ENCODE peak calls at places on chromosomes 2 and 18, in seven cellular contexts. V, O, L, U, F, H and E are unnamed samples.

GRCh38 chr2:133523406-133523805 is 44.9 kb downstream of the NCKAP5 start:
- DNase-seq in F (peak), U (no peak), V (no peak), L (no peak), O (no peak), H (no peak), E (no peak)

GRCh38 chr18:79200546-79201268 is 131.5 kb downstream of the ATP9B start:
- DNase-seq in F (peak), V (peak), O (no peak), U (peak), H (no peak), L (peak), E (no peak)

GRCh38 chr2:164967781-164968228 is 12.5 kb upstream of the SLC38A11 start:
- DNase-seq in L (peak), O (peak), H (peak), U (peak), F (peak), V (peak), E (peak)

GRCh38 chr2:43020990-43021677 is 205.3 kb downstream of the ZFP36L2 start:
- DNase-seq in U (no peak), O (no peak), L (no peak), H (no peak), V (no peak), F (no peak), E (no peak)

GRCh38 chr18:7155092-7155491 is 37.5 kb upstream of the LAMA1 start:
- DNase-seq in V (no peak), O (no peak), L (no peak), H (no peak), U (no peak), F (no peak), E (no peak)

GRCh38 chr2:1736045-1736444 is 8.3 kb downstream of the PXDN start:
- DNase-seq in O (no peak), H (no peak), F (peak), L (peak), U (no peak), V (peak), E (no peak)

GRCh38 chr2:154455871-154456270 is 242.6 kb upstream of the KCNJ3 start:
- DNase-seq in V (peak), H (no peak), F (peak), U (peak), O (no peak), L (peak), E (no peak)

GRCh38 chr2:241110089-241110606 is 8.1 kb upstream of the MTERF4 start:
- DNase-seq in O (no peak), U (no peak), L (no peak), F (no peak), V (no peak), H (no peak), E (no peak)

GRCh38 chr2:65388626-65389390 is 43.6 kb downstream of the SPRED2 start:
- DNase-seq in V (no peak), F (no peak), H (no peak), U (no peak), O (no peak), L (no peak), E (no peak)

GRCh38 chr18:5508821-5509220 is 35.0 kb downstream of the EPB41L3 start:
- DNase-seq in L (no peak), U (no peak), V (no peak), F (no peak), H (no peak), O (no peak), E (no peak)

GRCh38 chr2:98127229-98127989 is 40.4 kb downstream of the VWA3B start:
- DNase-seq in V (no peak), H (no peak), O (no peak), F (no peak), L (no peak), U (no peak), E (no peak)

GRCh38 chr2:184597996-184598312 is 375 bp upstream of the ZNF804A start:
- DNase-seq in F (peak), V (peak), U (no peak), L (no peak), H (no peak), O (no peak), E (no peak)

GRCh38 chr2:61436092-61436491 is 34.8 kb downstream of the USP34 start:
- DNase-seq in U (no peak), V (peak), O (no peak), L (peak), F (peak), H (no peak), E (no peak)

GRCh38 chr18:79317718-79318117 is 78.0 kb upstream of the NFATC1 start:
- DNase-seq in U (no peak), L (peak), O (no peak), V (peak), F (peak), H (no peak), E (no peak)

GRCh38 chr2:73290049-73290839 is 3.1 kb downstream of the EGR4 start:
- DNase-seq in V (peak), L (peak), F (peak), H (no peak), U (peak), O (no peak), E (no peak)

GRCh38 chr2:164439885-164440284 is 181.4 kb downstream of the GRB14 start:
- DNase-seq in F (no peak), V (no peak), O (no peak), U (no peak), H (no peak), L (no peak), E (no peak)

GRCh38 chr2:7480431-7480830 is 563.2 kb downstream of the RNF144A start:
- DNase-seq in U (no peak), F (no peak), H (no peak), V (no peak), O (no peak), L (no peak), E (no peak)

GRCh38 chr2:36650031-36650430 is 46.5 kb upstream of the VIT start:
- DNase-seq in O (peak), F (peak), V (peak), H (no peak), L (peak), U (peak), E (no peak)

GRCh38 chr2:40455661-40456060 is 3.8 kb upstream of the SLC8A1 start:
- DNase-seq in H (no peak), L (no peak), O (no peak), F (no peak), V (no peak), U (no peak), E (no peak)

GRCh38 chr2:86225581-86225980 is 26.3 kb downstream of the MRPL35 start:
- DNase-seq in O (no peak), L (peak), U (no peak), F (no peak), V (peak), H (no peak), E (no peak)

GRCh38 chr2:128714285-128714684 is 395.6 kb upstream of the HS6ST1 start:
- DNase-seq in O (no peak), V (no peak), F (no peak), L (no peak), H (no peak), U (no peak), E (no peak)

GRCh38 chr2:224904390-224904789 is 137.9 kb downstream of the DOCK10 start:
- DNase-seq in L (peak), V (peak), U (peak), O (no peak), F (peak), H (no peak), E (no peak)

GRCh38 chr2:42180300-42180699 is 11.1 kb downstream of the EML4 start:
- DNase-seq in F (no peak), U (no peak), H (no peak), L (no peak), V (no peak), O (no peak), E (no peak)

GRCh38 chr2:100691846-100692245 is 128.1 kb upstream of the NPAS2 start:
- DNase-seq in H (no peak), F (no peak), V (no peak), O (no peak), L (no peak), U (no peak), E (no peak)

GRCh38 chr2:172084484-172084733 is 898 bp upstream of the DLX1 start:
- DNase-seq in V (no peak), L (no peak), F (no peak), U (no peak), O (no peak), H (no peak), E (no peak)

GRCh38 chr18:48887294-48887904 is 63.4 kb downstream of the SMAD7 start:
- DNase-seq in U (no peak), F (no peak), O (no peak), L (no peak), H (no peak), V (no peak), E (no peak)

GRCh38 chr2:16041466-16041810 is 101.1 kb downstream of the MYCN start:
- DNase-seq in U (no peak), L (no peak), V (no peak), O (no peak), H (no peak), F (no peak), E (no peak)

GRCh38 chr18:62678847-62679535 is 36.4 kb upstream of the PHLPP1 start:
- DNase-seq in V (no peak), O (no peak), H (no peak), U (no peak), F (no peak), L (no peak), E (no peak)

GRCh38 chr2:10329880-10330699 is 27.4 kb downstream of the HPCAL1 start:
- DNase-seq in F (peak), V (peak), H (no peak), L (peak), O (peak), U (peak), E (peak)

GRCh38 chr2:55364189-55365055 is 55.2 kb downstream of the CCDC88A start:
- DNase-seq in O (peak), V (peak), L (peak), H (peak), U (peak), F (peak), E (peak)

GRCh38 chr2:167190053-167190452 is 301.8 kb downstream of the XIRP2 start:
- DNase-seq in U (peak), V (peak), O (no peak), L (peak), H (peak), F (peak), E (no peak)

GRCh38 chr2:196169521-196169920 is 1.9 kb downstream of the STK17B start:
- DNase-seq in V (no peak), O (no peak), F (no peak), H (no peak), U (no peak), L (no peak), E (no peak)

GRCh38 chr2:196166876-196167275 is 4.5 kb downstream of the STK17B start:
- DNase-seq in O (no peak), V (peak), H (peak), U (peak), L (peak), F (peak), E (no peak)

GRCh38 chr2:196167666-196168065 is 3.7 kb downstream of the STK17B start:
- DNase-seq in L (no peak), H (no peak), O (no peak), V (no peak), U (no peak), F (peak), E (no peak)

GRCh38 chr2:196170202-196170680 is 1.1 kb downstream of the STK17B start:
- DNase-seq in L (peak), V (peak), F (peak), U (peak), H (peak), O (no peak), E (no peak)

GRCh38 chr2:196168181-196168580 is 3.2 kb downstream of the STK17B start:
- DNase-seq in V (no peak), O (no peak), L (peak), U (peak), F (peak), H (no peak), E (no peak)
- H3K4me3 ChIP-seq in V (no peak), O (peak), L (no peak), U (peak), F (peak), H (peak), E (peak)

DNA sequence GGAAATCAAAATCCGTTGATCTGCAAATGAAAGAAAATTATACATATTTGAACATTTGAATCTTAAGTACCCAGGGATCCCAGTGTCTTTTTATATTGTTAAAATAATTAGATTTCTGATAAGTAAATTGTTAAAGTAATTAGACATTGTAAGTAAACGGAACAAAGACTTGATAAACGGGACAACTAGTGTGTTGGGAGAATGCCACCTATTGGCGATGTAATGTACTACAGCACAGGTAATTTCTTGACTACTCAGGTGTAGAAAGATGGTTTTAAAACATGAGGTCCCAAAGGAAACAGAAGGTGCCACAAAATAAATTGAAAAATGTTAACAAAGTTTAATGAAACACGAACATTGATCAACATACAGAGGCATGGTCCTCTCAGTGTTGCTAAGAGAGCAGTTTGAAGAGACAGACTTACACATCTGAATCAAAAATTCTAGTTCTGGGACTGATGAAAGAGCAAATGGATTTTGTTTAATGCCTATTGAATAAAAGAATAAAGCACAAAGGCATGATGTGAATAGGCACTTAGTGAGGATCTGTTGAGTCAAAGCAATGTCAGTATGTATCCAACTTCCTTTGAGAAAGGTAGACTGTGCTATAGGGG is 103.4 kb upstream of the RASGRP3 start:
- DNase-seq in V (peak), U (no peak), F (peak), H (no peak), O (no peak), L (peak), E (no peak)
- TF ChIP-seq CTCF in V (peak), U (peak), F (peak), H (peak), O (peak), L (peak), E (peak)

GRCh38 chr2:74390601-74391000 is 10.5 kb upstream of the DCTN1 start:
- DNase-seq in H (no peak), V (no peak), U (no peak), L (no peak), O (no peak), F (no peak), E (no peak)
- H3K4me3 ChIP-seq in H (peak), V (peak), U (peak), L (peak), O (peak), F (peak), E (peak)

DNA sequence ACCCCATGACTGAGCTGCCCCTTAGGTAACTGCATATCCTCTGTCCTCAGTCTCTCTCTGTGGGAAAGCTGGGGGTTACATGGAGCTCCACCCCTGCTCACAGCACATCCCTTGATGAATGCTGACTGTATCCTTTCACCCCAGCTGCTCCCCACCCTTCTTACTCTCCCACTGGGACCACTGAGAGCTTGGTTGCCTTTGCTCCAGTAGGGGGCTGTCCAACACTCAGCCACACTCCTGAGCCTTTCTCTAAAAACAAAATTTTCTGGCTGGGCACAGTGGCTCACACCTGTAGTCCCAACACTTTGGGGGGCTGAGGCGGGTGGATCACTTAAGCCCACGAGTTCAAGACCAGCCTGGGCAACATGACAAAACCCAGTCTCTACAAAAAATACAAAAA is 89.2 kb upstream of the MSH2 start:
- DNase-seq in O (no peak), L (no peak), U (no peak), H (no peak), V (no peak), F (no peak), E (no peak)
- TF ChIP-seq CTCF in O (no peak), L (no peak), U (no peak), H (peak), V (no peak), F (peak), E (peak)

GRCh38 chr2:9101763-9102425 is 98.4 kb upstream of the MBOAT2 start:
- DNase-seq in U (no peak), F (no peak), L (no peak), H (no peak), V (no peak), O (no peak), E (no peak)

GRCh38 chr2:9106338-9107167 is 100.1 kb upstream of the ASAP2 start:
- DNase-seq in H (peak), F (no peak), U (no peak), O (no peak), L (peak), V (no peak), E (no peak)

GRCh38 chr2:9105601-9106337 is 100.8 kb upstream of the ASAP2 start:
- DNase-seq in L (no peak), U (no peak), H (no peak), O (no peak), V (no peak), F (no peak), E (no peak)

GRCh38 chr2:9102861-9103662 is 99.6 kb upstream of the MBOAT2 start:
- DNase-seq in V (no peak), F (peak), H (no peak), U (peak), L (no peak), O (no peak), E (no peak)

GRCh38 chr2:9103663-9104277 is 100.3 kb upstream of the MBOAT2 start:
- DNase-seq in L (no peak), O (no peak), V (no peak), F (no peak), U (no peak), H (no peak), E (no peak)
- H3K4me3 ChIP-seq in L (no peak), O (no peak), V (no peak), F (no peak), U (no peak), H (no peak), E (no peak)

DNA sequence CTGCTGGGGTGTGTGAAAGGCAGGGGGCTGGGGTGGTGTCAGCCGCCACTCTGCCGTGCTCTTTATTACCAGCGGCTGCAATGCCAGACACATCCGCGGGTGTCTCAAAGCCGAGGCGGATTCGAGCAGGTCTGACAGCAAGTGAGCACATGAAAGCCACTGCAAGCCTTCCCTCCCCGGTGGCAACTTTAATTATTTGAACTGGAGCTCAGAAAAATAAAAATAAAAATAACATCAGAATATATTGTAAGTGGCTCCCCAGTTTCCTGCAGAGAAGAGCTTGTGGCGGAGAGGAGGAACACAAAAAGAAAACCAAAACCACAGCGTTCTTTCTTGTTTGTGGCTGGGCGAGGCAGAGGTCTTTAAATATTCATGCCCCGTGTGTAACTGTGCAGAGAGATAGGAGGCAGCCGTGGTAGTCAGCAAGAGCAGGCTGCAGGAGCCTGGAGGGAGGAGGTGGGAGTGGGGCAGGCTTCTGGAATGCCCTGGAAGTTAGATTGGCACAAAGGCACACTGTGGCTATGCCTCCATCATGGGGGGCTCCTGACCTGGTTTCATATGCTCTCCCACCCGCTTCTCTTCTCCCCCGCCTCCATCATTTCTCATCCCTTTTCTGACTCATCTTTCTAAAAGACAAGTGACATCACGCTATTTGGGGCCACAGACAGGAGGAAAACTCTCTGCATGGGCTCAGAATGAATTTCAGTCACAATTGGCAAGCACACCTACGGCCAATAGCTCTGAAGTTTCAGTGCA is 199.8 kb downstream of the CLIP4 start:
- DNase-seq in O (no peak), F (peak), V (peak), L (no peak), H (peak), U (no peak), E (no peak)
- TF ChIP-seq CTCF in O (peak), F (peak), V (no peak), L (no peak), H (peak), U (no peak), E (no peak)

GRCh38 chr18:70293166-70293565 is 4.3 kb downstream of the SOCS6 start:
- DNase-seq in V (no peak), O (no peak), U (no peak), H (no peak), F (no peak), L (no peak), E (no peak)

GRCh38 chr18:70292628-70293027 is 3.8 kb downstream of the SOCS6 start:
- DNase-seq in U (no peak), F (no peak), V (no peak), L (no peak), H (no peak), O (no peak), E (no peak)

GRCh38 chr18:70289351-70290330 is 796 bp downstream of the SOCS6 start:
- DNase-seq in L (peak), O (no peak), U (peak), H (no peak), V (peak), F (peak), E (no peak)

GRCh38 chr18:70290482-70291294 is 1.8 kb downstream of the SOCS6 start:
- DNase-seq in V (no peak), H (no peak), O (no peak), L (no peak), U (no peak), F (no peak), E (no peak)

GRCh38 chr18:70291295-70291574 is 2.4 kb downstream of the SOCS6 start:
- DNase-seq in L (no peak), V (no peak), H (no peak), O (no peak), F (no peak), U (no peak), E (no peak)
- H3K4me3 ChIP-seq in L (no peak), V (no peak), H (no peak), O (peak), F (peak), U (no peak), E (no peak)